ENCODE peak calls at places on chromosome 7, in nine cellular contexts. M, Z, B, W, Q, G, H, U and J are unnamed samples.

GRCh38 chr7:30893357-30893756 is 18.3 kb upstream of the AQP1 start:
- DNase-seq in U (peak; percentile 98), Z (peak; percentile 78), G (no peak), M (peak; percentile 76), W (no peak), B (no peak), H (no peak), Q (no peak), J (no peak)

GRCh38 chr7:113383638-113384037 is 265.3 kb upstream of the SMIM30 start:
- DNase-seq in Q (no peak), G (no peak), W (no peak), B (no peak), H (no peak), M (no peak), U (no peak), Z (no peak), J (no peak)

GRCh38 chr7:119197872-119198527 is 973.5 kb downstream of the ANKRD7 start:
- DNase-seq in U (peak; percentile 12), W (no peak), Z (no peak), Q (peak; percentile 29), H (no peak), B (no peak), M (peak; percentile 68), G (no peak), J (peak; percentile 72)

GRCh38 chr7:51318001-51318400 is 1.4 kb upstream of the COBL start:
- DNase-seq in Q (no peak), B (no peak), W (no peak), M (no peak), G (no peak), H (no peak), Z (no peak), U (no peak), J (no peak)

GRCh38 chr7:134016223-134016941 is 110.8 kb upstream of the LRGUK start:
- DNase-seq in B (no peak), G (no peak), Q (peak; percentile 12), Z (no peak), H (no peak), W (peak; percentile 16), M (peak; percentile 53), U (peak; percentile 57), J (no peak)

GRCh38 chr7:151008511-151009323 is 15.6 kb downstream of the ATG9B start:
- DNase-seq in Q (peak; percentile 87), Z (peak; percentile 82), B (peak; percentile 96), U (peak; percentile 62), M (peak; percentile 80), H (peak; percentile 27), G (peak; percentile 70), W (peak; percentile 68), J (no peak)

GRCh38 chr7:47414342-47415288 is 167.3 kb downstream of the TNS3 start:
- DNase-seq in U (no peak), B (no peak), Z (no peak), M (no peak), G (no peak), W (no peak), H (no peak), Q (no peak), J (no peak)

GRCh38 chr7:45670227-45670626 is 96.1 kb downstream of the ADCY1 start:
- DNase-seq in U (no peak), W (no peak), Q (no peak), G (peak; percentile 6), H (no peak), M (no peak), B (no peak), Z (no peak), J (no peak)

GRCh38 chr7:69934475-69934903 is 336.2 kb downstream of the AUTS2 start:
- DNase-seq in B (no peak), W (no peak), G (no peak), U (no peak), Z (peak; percentile 28), Q (no peak), H (no peak), M (peak; percentile 20), J (no peak)

GRCh38 chr7:55349126-55349525 is 16.0 kb upstream of the LANCL2 start:
- DNase-seq in M (no peak), H (no peak), Q (no peak), B (no peak), U (no peak), W (no peak), G (no peak), Z (no peak), J (no peak)

DNA sequence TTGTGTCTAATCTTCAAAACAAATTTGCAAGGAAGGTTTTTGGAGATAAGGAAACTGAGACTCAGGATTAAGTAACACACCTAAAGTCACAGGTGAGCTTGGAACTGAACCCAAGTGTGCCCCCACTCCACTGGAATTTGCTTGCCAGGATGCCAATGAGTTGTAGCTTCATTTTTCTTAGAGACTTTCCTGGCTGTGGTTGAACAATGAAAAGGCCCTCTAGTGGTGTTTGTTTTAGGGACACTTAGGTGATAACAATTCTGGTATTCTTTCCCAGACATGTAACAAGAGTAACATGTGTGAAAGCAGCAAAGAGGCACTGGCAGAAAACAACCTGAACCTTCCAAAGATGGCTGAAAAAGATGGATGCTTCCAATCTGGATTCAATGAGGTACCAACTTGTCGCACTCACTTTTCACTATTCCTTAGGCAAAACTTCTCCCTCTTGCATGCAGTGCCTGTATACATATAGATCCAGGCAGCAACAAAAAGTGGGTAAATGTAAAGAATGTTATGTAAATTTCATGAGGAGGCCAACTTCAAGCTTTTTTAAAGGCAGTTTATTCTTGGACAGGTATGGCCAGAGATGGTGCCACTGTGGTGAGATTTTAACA is 1.5 kb downstream of the IL6 start:
- DNase-seq in W (no peak), B (no peak), M (no peak), Z (no peak), U (peak; percentile 79), G (no peak), Q (peak; percentile 55), H (no peak), J (no peak)
- H3K4me1 ChIP-seq in W (peaks cover 10% of the 10 kb centered on the region), B (peaks cover 48% of the 10 kb centered on the region), M (peaks cover 21% of the 10 kb centered on the region), Z (peaks cover 24% of the 10 kb centered on the region), U (peaks cover 40% of the 10 kb centered on the region), G (no peaks in the 10 kb centered on the region), Q (peaks cover 12% of the 10 kb centered on the region), H (peaks cover 5% of the 10 kb centered on the region), J (peaks cover 10% of the 10 kb centered on the region)

GRCh38 chr7:66076459-66077329 is 1.1 kb downstream of the ASL start:
- DNase-seq in Q (no peak), G (no peak), Z (no peak), B (peak; percentile 73), W (peak; percentile 77), M (peak; percentile 65), U (no peak), H (no peak), J (no peak)

GRCh38 chr7:66082083-66082482 is 6.5 kb downstream of the ASL start:
- DNase-seq in W (no peak), M (no peak), H (no peak), G (no peak), U (no peak), Q (no peak), Z (no peak), B (peak; percentile 24), J (no peak)

GRCh38 chr7:66082886-66083415 is 7.3 kb downstream of the ASL start:
- DNase-seq in H (no peak), B (peak; percentile 60), U (no peak), W (no peak), G (no peak), M (no peak), Q (no peak), Z (no peak), J (no peak)

GRCh38 chr7:66075590-66076458 is at the start of gene ASL:
- DNase-seq in W (peak; percentile 97), G (peak; percentile 90), B (peak; percentile 97), U (peak; percentile 93), Z (peak; percentile 97), M (peak; percentile 97), Q (peak; percentile 77), H (peak; percentile 92), J (no peak)

DNA sequence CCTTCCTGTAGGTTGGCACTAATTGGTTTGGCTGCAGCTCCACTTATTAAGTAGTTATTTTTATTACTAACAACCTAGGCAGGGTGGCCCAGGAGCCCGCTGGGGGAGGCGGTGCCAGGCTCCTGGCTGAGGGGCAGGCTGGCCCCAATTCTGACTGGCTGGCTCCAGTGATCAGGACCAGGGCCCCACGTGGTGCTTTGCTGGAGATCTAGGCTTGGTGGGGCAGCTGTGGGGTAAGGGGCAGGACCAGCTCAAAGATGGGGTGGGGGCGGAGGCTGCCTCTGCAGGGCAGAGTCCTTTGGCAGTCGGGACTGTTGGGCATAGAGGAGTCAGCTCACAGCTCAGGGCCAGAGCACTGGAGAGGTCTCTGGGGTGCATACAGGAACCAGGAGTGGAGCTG is 2.4 kb downstream of the ASL start:
- DNase-seq in G (no peak), U (no peak), H (no peak), M (no peak), W (no peak), Q (no peak), Z (no peak), B (peak; percentile 70), J (no peak)
- TF ChIP-seq POLR2A in G (no peak), U (no peak), H (no peak), M (no peak), W (no peak), Q (no peak), Z (no peak), B (no peak), J (no peak)

GRCh38 chr7:5677538-5678294 is 103.7 kb downstream of the RNF216 start:
- DNase-seq in U (peak; percentile 84), M (peak; percentile 50), Z (peak; percentile 70), G (peak; percentile 46), H (no peak), B (peak; percentile 84), Q (peak; percentile 34), W (peak; percentile 61), J (no peak)
- H3K4me1 ChIP-seq in U (peaks cover 17% of the 10 kb centered on the region), M (no peaks in the 10 kb centered on the region), Z (peaks cover 63% of the 10 kb centered on the region), G (no peaks in the 10 kb centered on the region), H (no peaks in the 10 kb centered on the region), B (peaks cover 64% of the 10 kb centered on the region), Q (peaks cover 6% of the 10 kb centered on the region), W (peaks cover 46% of the 10 kb centered on the region), J (peaks cover 19% of the 10 kb centered on the region)

GRCh38 chr7:130950741-130951140 is 216.7 kb upstream of the KLF14 start:
- DNase-seq in M (no peak), B (no peak), U (no peak), Z (no peak), W (no peak), G (no peak), Q (no peak), H (no peak), J (no peak)

GRCh38 chr7:130951303-130951975 is 217.4 kb upstream of the KLF14 start:
- DNase-seq in W (no peak), G (no peak), M (no peak), Z (no peak), Q (no peak), H (no peak), B (no peak), U (no peak), J (no peak)

GRCh38 chr7:130953193-130953592 is 219.2 kb upstream of the KLF14 start:
- DNase-seq in Q (no peak), H (no peak), W (no peak), U (no peak), G (no peak), B (no peak), Z (no peak), M (no peak), J (no peak)

GRCh38 chr7:130951976-130952313 is 217.9 kb upstream of the KLF14 start:
- DNase-seq in B (no peak), Q (no peak), G (no peak), U (no peak), M (no peak), Z (no peak), W (no peak), H (no peak), J (no peak)

DNA sequence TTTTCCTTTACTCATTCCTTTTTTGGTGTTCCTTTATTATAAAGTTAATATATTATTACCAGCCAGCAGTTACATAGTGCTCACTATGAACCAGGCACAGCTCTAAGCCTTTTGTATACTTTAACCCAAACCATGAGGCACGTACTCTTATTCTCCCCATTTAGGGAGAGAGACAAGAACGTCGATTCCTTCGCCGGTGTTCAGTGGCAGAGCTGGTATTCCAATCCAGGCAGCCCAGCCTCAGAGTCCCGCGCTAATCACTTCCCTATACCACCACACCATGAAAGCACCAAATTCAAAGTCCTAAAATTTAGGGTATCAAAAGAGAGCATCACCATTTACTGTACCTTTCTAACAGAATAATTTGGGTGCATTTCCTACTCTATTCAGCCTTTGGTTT is 218.5 kb upstream of the KLF14 start:
- DNase-seq in B (no peak), W (no peak), U (no peak), M (no peak), Z (no peak), G (no peak), Q (no peak), H (no peak), J (no peak)
- TF ChIP-seq POLR2A in B (no peak), W (no peak), U (no peak), M (no peak), Z (no peak), G (no peak), Q (no peak), H (no peak), J (no peak)